ENCODE peak calls at places on chromosome 5, in eight cellular contexts. V is heart left ventricle; G is lower lobe of right lung; M is CD8-positive, alpha-beta memory T cell; F is psoas muscle; Q is astrocyte; H is body of pancreas; L is stomach. J is an unnamed sample. For H3K4me1, the result is how much of the 10 kb centered on the place peaks cover.

GRCh38 chr5:109407913-109408312 is 1.9 kb downstream of the PJA2 start:
- DNase-seq in F (no peak), H (no peak), G (no peak), V (no peak), M (no peak), Q (no peak), L (no peak), J (no peak)

GRCh38 chr5:141862936-141863543 is 15.2 kb downstream of the PCDH1 start:
- DNase-seq in V (no peak), F (no peak), G (no peak), M (no peak), L (no peak), H (no peak), Q (no peak), J (peak)

GRCh38 chr5:64872044-64872443 is 103.3 kb downstream of the CWC27 start:
- DNase-seq in M (no peak), G (no peak), L (no peak), V (no peak), Q (peak), F (no peak), H (no peak), J (no peak)

GRCh38 chr5:180343110-180343845 is 9.9 kb downstream of the GFPT2 start:
- DNase-seq in V (no peak), M (no peak), H (peak), F (no peak), L (no peak), G (no peak), Q (peak), J (peak)

GRCh38 chr5:161086456-161086855 is 234.4 kb upstream of the ATP10B start:
- DNase-seq in Q (peak), G (no peak), L (no peak), H (no peak), F (no peak), M (no peak), V (no peak), J (no peak)

GRCh38 chr5:172640822-172641358 is at the start of gene NEURL1B:
- DNase-seq in H (peak), Q (peak), V (peak), F (peak), L (peak), M (no peak), G (peak), J (peak)

GRCh38 chr5:134649163-134649916 is 755 bp downstream of the SEC24A start:
- DNase-seq in Q (no peak), F (peak), L (peak), V (no peak), M (peak), H (no peak), G (peak), J (no peak)

GRCh38 chr5:67010684-67011409 is 185.8 kb downstream of the CD180 start:
- DNase-seq in L (no peak), F (peak), V (no peak), Q (peak), M (no peak), G (no peak), H (no peak), J (peak)

GRCh38 chr5:150510460-150511263 is 2.7 kb downstream of the NDST1 start:
- DNase-seq in Q (peak), M (no peak), F (no peak), V (no peak), H (peak), G (peak), L (peak), J (no peak)

GRCh38 chr5:71703941-71704340 is 15.1 kb upstream of the CARTPT start:
- DNase-seq in V (no peak), L (no peak), M (no peak), Q (no peak), H (no peak), F (no peak), G (no peak), J (no peak)

GRCh38 chr5:98794001-98794400 is 20.5 kb downstream of the RGMB start:
- DNase-seq in M (no peak), V (no peak), H (no peak), G (no peak), Q (no peak), F (no peak), L (no peak), J (no peak)

GRCh38 chr5:52920929-52921328 is 68.2 kb upstream of the ITGA2 start:
- DNase-seq in H (no peak), G (no peak), F (no peak), L (no peak), V (no peak), Q (no peak), M (no peak), J (no peak)

GRCh38 chr5:63963080-63963735 is 963 bp upstream of the HTR1A start:
- DNase-seq in F (no peak), H (peak), L (no peak), G (no peak), Q (peak), M (no peak), V (no peak), J (peak)

GRCh38 chr5:124040799-124041198 is 528.8 kb downstream of the CSNK1G3 start:
- DNase-seq in M (no peak), F (no peak), G (no peak), H (peak), V (no peak), Q (peak), L (no peak), J (no peak)

GRCh38 chr5:129448654-129449053 is 11.4 kb upstream of the ADAMTS19 start:
- DNase-seq in F (no peak), H (no peak), G (no peak), L (no peak), M (no peak), V (no peak), Q (no peak), J (no peak)

GRCh38 chr5:117089001-117089400 is 514.4 kb upstream of the SEMA6A start:
- DNase-seq in H (no peak), G (no peak), L (no peak), M (no peak), F (no peak), V (no peak), Q (no peak), J (no peak)

GRCh38 chr5:1041225-1042186 is 32.9 kb downstream of the NKD2 start:
- DNase-seq in L (no peak), V (no peak), H (no peak), F (no peak), Q (no peak), M (no peak), G (no peak), J (no peak)

GRCh38 chr5:150568663-150569062 is 60.7 kb downstream of the NDST1 start:
- DNase-seq in H (no peak), V (peak), G (no peak), F (no peak), Q (no peak), M (no peak), L (no peak), J (no peak)

GRCh38 chr5:133512896-133513295 is 99.4 kb downstream of the FSTL4 start:
- DNase-seq in L (no peak), M (no peak), Q (no peak), V (no peak), F (no peak), H (no peak), G (no peak), J (peak)

GRCh38 chr5:53554444-53554843 is 6.0 kb upstream of the NDUFS4 start:
- DNase-seq in M (no peak), L (no peak), Q (no peak), H (no peak), V (no peak), F (no peak), G (no peak), J (no peak)

GRCh38 chr5:128097781-128098180 is 14.2 kb downstream of the SLC12A2 start:
- DNase-seq in Q (no peak), V (no peak), G (no peak), F (no peak), H (no peak), L (no peak), M (no peak), J (no peak)

GRCh38 chr5:128101676-128102075 is 18.1 kb downstream of the SLC12A2 start:
- DNase-seq in G (no peak), V (no peak), L (no peak), H (no peak), F (no peak), M (no peak), Q (peak), J (no peak)

GRCh38 chr5:128099944-128100343 is 16.4 kb downstream of the SLC12A2 start:
- DNase-seq in F (no peak), M (no peak), H (no peak), V (no peak), G (no peak), Q (peak), L (no peak), J (no peak)

GRCh38 chr5:128097224-128097623 is 13.7 kb downstream of the SLC12A2 start:
- DNase-seq in G (no peak), F (no peak), L (no peak), M (no peak), Q (no peak), H (no peak), V (no peak), J (no peak)

DNA sequence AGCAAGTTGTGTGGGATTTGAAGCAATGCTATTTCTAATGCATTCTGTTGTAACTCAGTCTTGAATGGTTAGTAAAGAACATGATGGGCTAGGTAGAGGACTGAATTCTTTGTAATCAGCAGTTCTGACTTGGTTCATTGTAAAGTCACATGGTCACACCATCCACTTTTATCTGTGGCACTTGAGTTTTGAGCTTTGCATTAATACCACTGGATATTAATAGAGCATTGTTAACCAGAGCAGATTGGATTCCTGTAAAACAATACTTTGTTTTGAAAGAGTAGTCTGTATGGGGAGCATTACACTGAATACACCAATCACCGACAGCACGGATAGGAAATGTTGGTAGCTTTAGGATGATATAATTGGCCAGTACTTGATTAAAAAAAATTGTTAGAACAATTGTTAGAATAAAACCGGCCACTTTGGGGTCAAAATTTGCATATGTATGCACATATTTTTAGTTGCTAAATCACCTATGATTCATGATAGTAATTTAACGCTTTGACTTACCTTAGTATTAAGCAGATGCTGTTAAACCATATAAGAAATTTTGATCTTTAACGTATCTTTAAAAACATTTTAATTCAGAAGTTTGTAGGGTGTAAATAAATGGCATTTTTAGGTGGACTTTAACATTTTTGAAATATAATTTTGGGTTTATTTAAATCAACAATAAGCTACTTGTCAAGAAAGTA is 17.4 kb downstream of the SLC12A2 start:
- DNase-seq in H (no peak), G (no peak), V (no peak), F (no peak), M (no peak), L (no peak), Q (no peak), J (no peak)
- H3K4me1 ChIP-seq in H (under half), G (under half), V (under half), F (under half), M (under half), L (under half), Q (under half), J (under half)

DNA sequence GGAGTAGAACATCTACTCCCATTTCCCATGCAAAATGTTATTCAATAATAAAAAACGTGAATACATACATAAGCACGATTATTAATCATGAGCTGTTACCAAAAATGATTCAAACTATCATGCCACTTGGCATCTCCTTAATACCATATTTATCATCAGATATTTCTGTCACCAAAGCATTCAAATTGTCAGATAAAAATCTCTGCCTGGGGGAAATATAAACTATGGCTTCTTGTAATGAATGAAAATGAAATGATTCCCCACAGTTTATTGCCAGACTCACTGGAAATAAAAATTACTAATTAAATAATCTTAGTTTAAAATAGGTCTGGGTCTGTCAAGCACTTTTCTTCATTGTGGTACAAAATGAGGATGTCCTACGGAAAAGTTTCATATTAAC is 265.4 kb downstream of the EDIL3 start:
- DNase-seq in F (no peak), V (no peak), L (no peak), Q (peak), G (no peak), H (no peak), M (no peak), J (no peak)
- H3K27ac ChIP-seq in F (no peak), V (no peak), L (no peak), Q (no peak), G (no peak), H (no peak), M (no peak), J (no peak)

DNA sequence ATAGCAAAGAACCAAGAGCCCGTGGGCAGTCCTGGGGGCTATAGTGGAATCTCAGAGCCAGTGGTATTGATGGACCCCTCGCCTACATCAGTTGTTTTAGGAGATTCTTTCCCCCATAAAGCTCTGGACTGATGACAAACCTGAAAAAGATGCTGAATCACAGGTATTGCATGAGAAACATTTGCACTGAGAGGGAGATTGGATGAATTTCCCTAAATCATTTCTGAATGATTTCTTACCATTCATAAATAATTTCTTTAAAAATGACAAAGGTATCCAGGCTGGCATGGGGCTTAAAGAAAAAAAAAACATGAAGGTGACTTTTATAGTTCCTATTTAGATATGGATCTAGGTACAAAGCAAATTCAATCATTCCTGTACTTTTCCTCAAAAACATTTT is 54.0 kb upstream of the SLIT3 start:
- DNase-seq in F (no peak), M (no peak), V (no peak), Q (peak), G (no peak), L (no peak), H (no peak), J (no peak)
- H3K4me1 ChIP-seq in F (under half), M (under half), V (under half), Q (under half), G (under half), L (under half), H (under half), J (under half)

GRCh38 chr5:132225165-132226032 is 2.3 kb downstream of the P4HA2 start:
- DNase-seq in M (peak), Q (peak), V (peak), L (peak), H (peak), F (peak), G (no peak), J (peak)

GRCh38 chr5:132226516-132227234 is 978 bp downstream of the P4HA2 start:
- DNase-seq in G (no peak), Q (peak), H (peak), L (peak), M (no peak), V (peak), F (peak), J (no peak)

GRCh38 chr5:132222649-132223038 is 5.0 kb downstream of the P4HA2 start:
- DNase-seq in H (no peak), L (no peak), Q (no peak), V (no peak), F (no peak), M (no peak), G (no peak), J (no peak)

GRCh38 chr5:132223861-132224260 is 3.8 kb downstream of the P4HA2 start:
- DNase-seq in L (no peak), V (no peak), M (no peak), F (no peak), Q (no peak), H (no peak), G (no peak), J (no peak)

GRCh38 chr5:132224721-132225120 is 2.9 kb downstream of the P4HA2 start:
- DNase-seq in Q (peak), V (no peak), H (peak), F (no peak), L (no peak), G (no peak), M (no peak), J (peak)
- H3K27ac ChIP-seq in Q (peak), V (peak), H (no peak), F (peak), L (peak), G (peak), M (no peak), J (peak)

DNA sequence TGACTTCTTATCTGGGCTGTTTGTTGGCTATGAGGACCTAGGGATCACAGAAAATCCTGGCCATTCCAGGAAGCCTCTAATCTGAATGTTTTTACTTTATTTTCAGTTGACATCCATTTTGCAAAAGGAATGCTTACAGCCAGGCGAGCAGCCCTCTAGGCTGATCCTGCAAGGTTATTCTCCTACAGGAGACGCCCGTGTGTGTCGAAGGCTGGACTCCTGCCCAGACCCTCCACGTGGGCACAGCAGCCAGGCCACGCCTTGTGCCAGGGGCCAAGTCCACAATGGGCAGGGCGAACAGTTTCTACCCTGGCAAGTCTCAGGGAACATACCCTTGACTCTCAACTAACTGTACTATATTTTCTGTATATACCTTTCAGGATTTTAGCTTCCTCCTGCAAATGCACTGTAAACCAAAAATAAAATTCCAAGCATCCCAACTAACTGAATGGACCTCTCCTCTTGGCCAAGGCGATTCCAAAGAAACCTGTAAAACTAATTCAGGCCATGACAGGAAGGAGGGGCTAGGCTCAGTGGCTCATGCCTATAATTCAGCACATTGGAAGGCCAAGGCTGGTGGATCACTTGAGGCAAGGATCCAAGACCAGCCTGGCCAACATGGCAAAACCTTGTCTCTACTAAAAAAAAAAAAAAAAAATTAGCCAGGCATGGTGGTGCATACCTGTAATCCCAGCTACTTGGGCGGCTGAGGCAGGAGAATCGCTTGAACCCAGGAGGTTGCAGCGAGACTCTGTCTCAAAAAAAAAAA is 5.7 kb downstream of the CMBL start:
- DNase-seq in V (peak), G (peak), F (peak), L (peak), M (no peak), Q (peak), H (peak), J (no peak)
- H3K4me1 ChIP-seq in V (under half), G (under half), F (under half), L (half or more), M (under half), Q (under half), H (half or more), J (under half)

GRCh38 chr5:96717874-96718273 is 55.7 kb downstream of the CAST start:
- DNase-seq in M (no peak), F (no peak), G (no peak), V (no peak), H (no peak), L (no peak), Q (no peak), J (no peak)

GRCh38 chr5:96718635-96719077 is 56.5 kb downstream of the CAST start:
- DNase-seq in H (peak), Q (peak), F (peak), G (peak), V (peak), L (peak), M (no peak), J (no peak)

GRCh38 chr5:96714951-96715451 is 52.8 kb downstream of the CAST start:
- DNase-seq in M (peak), V (no peak), H (peak), Q (peak), F (peak), G (peak), L (peak), J (no peak)

GRCh38 chr5:96716007-96716406 is 53.8 kb downstream of the CAST start:
- DNase-seq in L (no peak), F (no peak), Q (no peak), V (no peak), M (peak), H (no peak), G (no peak), J (no peak)

GRCh38 chr5:96716716-96717115 is 54.5 kb downstream of the CAST start:
- DNase-seq in F (no peak), M (no peak), H (no peak), Q (no peak), V (no peak), G (no peak), L (no peak), J (no peak)
- H3K27ac ChIP-seq in F (peak), M (no peak), H (peak), Q (no peak), V (peak), G (peak), L (no peak), J (no peak)

GRCh38 chr5:18379189-18379588 is 744.9 kb downstream of the TAF11L14 start:
- DNase-seq in G (no peak), V (no peak), M (no peak), L (no peak), H (no peak), F (no peak), Q (no peak), J (no peak)

GRCh38 chr5:18380729-18381362 is 746.6 kb downstream of the TAF11L14 start:
- DNase-seq in G (no peak), M (no peak), L (no peak), V (no peak), Q (no peak), F (no peak), H (no peak), J (no peak)

GRCh38 chr5:18375637-18376036 is 741.4 kb downstream of the TAF11L14 start:
- DNase-seq in L (no peak), Q (no peak), F (no peak), M (no peak), V (no peak), G (no peak), H (no peak), J (no peak)
- H3K4me1 ChIP-seq in L (under half), Q (under half), F (under half), M (under half), V (under half), G (under half), H (under half), J (under half)

DNA sequence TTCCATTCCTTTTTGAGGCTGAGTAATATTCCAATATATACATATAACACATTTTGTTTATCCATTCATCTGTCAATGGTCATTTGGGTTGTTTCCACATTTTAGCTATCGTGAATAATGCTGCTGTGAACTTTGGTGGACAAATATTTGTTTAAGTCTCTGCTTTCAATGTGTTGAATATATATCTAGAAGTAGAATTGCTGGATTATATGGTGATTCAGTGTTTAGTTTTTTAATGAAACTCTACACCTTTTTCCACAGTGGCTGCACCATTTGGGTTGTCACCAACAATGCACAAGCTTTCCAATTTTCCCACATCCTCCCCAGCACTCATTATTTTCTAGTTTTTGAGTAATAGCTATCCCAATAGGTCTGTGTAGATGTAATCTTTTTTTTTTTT is 69.5 kb downstream of the ACTBL2 start:
- DNase-seq in L (no peak), M (no peak), V (no peak), Q (no peak), H (no peak), F (no peak), G (no peak), J (no peak)
- H3K27ac ChIP-seq in L (no peak), M (no peak), V (no peak), Q (no peak), H (no peak), F (no peak), G (no peak), J (no peak)